ENCODE peak calls at places on chromosome 2, in ten cellular contexts. One of them, this sample, is unnamed.

GRCh38 chr2:216023055-216023648 is 9.8 kb upstream of the MREG start:
- DNase-seq in AG04449: no peak
- DNase-seq in mucosa of descending colon: no peak
- DNase-seq in prostate gland: peak
- DNase-seq in AG04450: no peak
- DNase-seq in BE2C: peak
- DNase-seq in GM23338: peak
- DNase-seq in sigmoid colon: no peak
- DNase-seq in astrocyte of the spinal cord: peak
- DNase-seq in tibial artery: no peak
- DNase-seq in this sample: peak

GRCh38 chr2:32805104-32806095 is 141.4 kb upstream of the LTBP1 start:
- DNase-seq in mucosa of descending colon: no peak
- DNase-seq in tibial artery: no peak
- DNase-seq in prostate gland: no peak
- DNase-seq in GM23338: no peak
- DNase-seq in AG04450: peak
- DNase-seq in sigmoid colon: no peak
- DNase-seq in AG04449: no peak
- DNase-seq in astrocyte of the spinal cord: no peak
- DNase-seq in BE2C: no peak
- DNase-seq in this sample: peak

GRCh38 chr2:2562867-2563266 is 231.8 kb upstream of the MYT1L start:
- DNase-seq in tibial artery: no peak
- DNase-seq in astrocyte of the spinal cord: no peak
- DNase-seq in mucosa of descending colon: no peak
- DNase-seq in BE2C: no peak
- DNase-seq in GM23338: no peak
- DNase-seq in prostate gland: no peak
- DNase-seq in sigmoid colon: no peak
- DNase-seq in AG04449: no peak
- DNase-seq in AG04450: no peak
- DNase-seq in this sample: no peak

GRCh38 chr2:174634130-174635014 is 36.8 kb upstream of the WIPF1 start:
- DNase-seq in AG04449: no peak
- DNase-seq in GM23338: no peak
- DNase-seq in sigmoid colon: no peak
- DNase-seq in tibial artery: no peak
- DNase-seq in AG04450: no peak
- DNase-seq in prostate gland: no peak
- DNase-seq in mucosa of descending colon: peak
- DNase-seq in BE2C: no peak
- DNase-seq in astrocyte of the spinal cord: no peak
- DNase-seq in this sample: no peak

GRCh38 chr2:60148717-60149116 is 404.7 kb downstream of the BCL11A start:
- DNase-seq in BE2C: no peak
- DNase-seq in AG04450: no peak
- DNase-seq in mucosa of descending colon: no peak
- DNase-seq in tibial artery: no peak
- DNase-seq in prostate gland: no peak
- DNase-seq in AG04449: no peak
- DNase-seq in sigmoid colon: no peak
- DNase-seq in GM23338: no peak
- DNase-seq in astrocyte of the spinal cord: no peak
- DNase-seq in this sample: no peak

GRCh38 chr2:96143231-96143847 is 1.9 kb downstream of the DUSP2 start:
- DNase-seq in mucosa of descending colon: peak
- DNase-seq in GM23338: no peak
- DNase-seq in astrocyte of the spinal cord: no peak
- DNase-seq in prostate gland: no peak
- DNase-seq in sigmoid colon: peak
- DNase-seq in AG04450: no peak
- DNase-seq in AG04449: no peak
- DNase-seq in tibial artery: no peak
- DNase-seq in BE2C: no peak
- DNase-seq in this sample: no peak

GRCh38 chr2:810397-810796 is 133.2 kb upstream of the TMEM18 start:
- DNase-seq in GM23338: no peak
- DNase-seq in BE2C: no peak
- DNase-seq in AG04449: no peak
- DNase-seq in tibial artery: no peak
- DNase-seq in AG04450: no peak
- DNase-seq in mucosa of descending colon: no peak
- DNase-seq in sigmoid colon: no peak
- DNase-seq in prostate gland: no peak
- DNase-seq in astrocyte of the spinal cord: no peak
- DNase-seq in this sample: no peak

GRCh38 chr2:219023045-219023605 is 18.2 kb downstream of the CFAP65 start:
- DNase-seq in GM23338: no peak
- DNase-seq in tibial artery: no peak
- DNase-seq in AG04450: no peak
- DNase-seq in BE2C: no peak
- DNase-seq in AG04449: no peak
- DNase-seq in mucosa of descending colon: no peak
- DNase-seq in astrocyte of the spinal cord: no peak
- DNase-seq in sigmoid colon: no peak
- DNase-seq in prostate gland: no peak
- DNase-seq in this sample: no peak

GRCh38 chr2:55843096-55843991 is 80.2 kb downstream of the EFEMP1 start:
- DNase-seq in tibial artery: no peak
- DNase-seq in astrocyte of the spinal cord: peak
- DNase-seq in AG04449: peak
- DNase-seq in BE2C: no peak
- DNase-seq in prostate gland: peak
- DNase-seq in GM23338: no peak
- DNase-seq in mucosa of descending colon: no peak
- DNase-seq in AG04450: peak
- DNase-seq in sigmoid colon: no peak
- DNase-seq in this sample: peak

GRCh38 chr2:25639696-25640095 is 33.7 kb downstream of the DTNB start:
- DNase-seq in AG04449: no peak
- DNase-seq in tibial artery: no peak
- DNase-seq in mucosa of descending colon: no peak
- DNase-seq in BE2C: peak
- DNase-seq in AG04450: no peak
- DNase-seq in prostate gland: no peak
- DNase-seq in astrocyte of the spinal cord: no peak
- DNase-seq in GM23338: no peak
- DNase-seq in sigmoid colon: no peak
- DNase-seq in this sample: no peak

GRCh38 chr2:175030380-175031271 is 25.4 kb upstream of the CHN1 start:
- DNase-seq in BE2C: peak
- DNase-seq in astrocyte of the spinal cord: peak
- DNase-seq in GM23338: peak
- DNase-seq in AG04450: peak
- DNase-seq in sigmoid colon: no peak
- DNase-seq in tibial artery: no peak
- DNase-seq in prostate gland: no peak
- DNase-seq in AG04449: peak
- DNase-seq in mucosa of descending colon: no peak
- DNase-seq in this sample: peak

DNA sequence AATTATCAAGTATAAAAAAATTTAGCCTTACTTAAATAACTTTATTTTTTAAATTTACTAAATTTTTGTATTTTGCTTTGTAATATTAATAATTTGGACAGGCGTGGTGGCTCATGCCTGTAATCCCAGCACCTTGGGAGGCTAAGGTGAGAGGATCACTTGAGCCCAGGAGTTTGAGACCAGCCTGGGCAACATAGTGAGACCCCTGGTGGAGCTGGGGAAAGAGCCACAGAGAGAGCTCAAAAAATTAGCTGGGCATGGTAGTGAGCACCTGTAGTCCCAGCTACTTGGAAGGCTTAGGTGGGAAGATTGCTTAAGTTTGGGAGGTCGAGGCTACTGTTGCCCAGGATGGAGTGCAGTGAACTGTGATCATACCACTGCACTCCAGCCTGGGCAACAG is 143.5 kb downstream of the B3GNT2 start:
- DNase-seq in AG04450: no peak
- DNase-seq in mucosa of descending colon: no peak
- DNase-seq in prostate gland: no peak
- DNase-seq in tibial artery: no peak
- DNase-seq in astrocyte of the spinal cord: no peak
- DNase-seq in BE2C: no peak
- DNase-seq in sigmoid colon: no peak
- DNase-seq in AG04449: no peak
- DNase-seq in GM23338: no peak
- DNase-seq in this sample: no peak
- TF ChIP-seq CTCF in AG04450: no peak
- TF ChIP-seq CTCF in mucosa of descending colon: no peak
- TF ChIP-seq CTCF in prostate gland: no peak
- TF ChIP-seq CTCF in tibial artery: no peak
- TF ChIP-seq CTCF in astrocyte of the spinal cord: peak
- TF ChIP-seq CTCF in BE2C: no peak
- TF ChIP-seq CTCF in sigmoid colon: no peak
- TF ChIP-seq CTCF in AG04449: no peak
- TF ChIP-seq CTCF in GM23338: no peak
- TF ChIP-seq CTCF in this sample: peak

GRCh38 chr2:224983719-224984388 is 58.4 kb downstream of the DOCK10 start:
- DNase-seq in prostate gland: no peak
- DNase-seq in astrocyte of the spinal cord: peak
- DNase-seq in mucosa of descending colon: no peak
- DNase-seq in BE2C: no peak
- DNase-seq in AG04450: no peak
- DNase-seq in tibial artery: peak
- DNase-seq in AG04449: no peak
- DNase-seq in sigmoid colon: no peak
- DNase-seq in GM23338: no peak
- DNase-seq in this sample: peak
- H3K4me3 ChIP-seq in prostate gland: no peak
- H3K4me3 ChIP-seq in astrocyte of the spinal cord: peak
- H3K4me3 ChIP-seq in mucosa of descending colon: no peak
- H3K4me3 ChIP-seq in BE2C: peak
- H3K4me3 ChIP-seq in AG04450: peak
- H3K4me3 ChIP-seq in tibial artery: peak
- H3K4me3 ChIP-seq in AG04449: peak
- H3K4me3 ChIP-seq in sigmoid colon: peak
- H3K4me3 ChIP-seq in GM23338: no peak
- H3K4me3 ChIP-seq in this sample: peak

DNA sequence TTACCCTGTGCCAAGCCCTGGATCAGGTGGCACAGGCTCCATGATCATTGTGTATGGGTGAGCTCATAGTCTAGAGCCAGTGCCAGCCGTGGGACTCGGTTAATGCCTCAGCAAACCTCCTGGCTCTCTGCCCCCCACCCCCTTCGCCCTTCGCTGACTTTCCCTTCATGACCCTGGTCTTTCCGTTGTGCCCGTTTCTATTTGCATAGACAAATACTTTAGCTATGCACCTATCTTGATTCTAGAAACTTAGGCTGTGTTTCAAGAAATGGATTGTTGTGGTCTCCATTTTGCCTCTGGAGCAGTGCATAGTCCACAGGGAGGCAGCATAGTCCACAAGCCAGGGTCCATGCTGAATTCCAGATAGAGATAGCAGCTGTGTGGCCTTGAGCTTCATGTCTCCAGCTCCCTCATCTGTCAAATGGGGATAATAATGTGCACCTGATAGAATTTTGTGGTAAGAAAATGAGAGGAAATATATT is 44.8 kb upstream of the KDM3A start:
- DNase-seq in astrocyte of the spinal cord: peak
- DNase-seq in GM23338: peak
- DNase-seq in sigmoid colon: no peak
- DNase-seq in BE2C: peak
- DNase-seq in mucosa of descending colon: no peak
- DNase-seq in AG04450: no peak
- DNase-seq in tibial artery: no peak
- DNase-seq in prostate gland: peak
- DNase-seq in AG04449: no peak
- DNase-seq in this sample: peak
- TF ChIP-seq CTCF in astrocyte of the spinal cord: peak
- TF ChIP-seq CTCF in GM23338: peak
- TF ChIP-seq CTCF in sigmoid colon: peak
- TF ChIP-seq CTCF in BE2C: peak
- TF ChIP-seq CTCF in mucosa of descending colon: no peak
- TF ChIP-seq CTCF in AG04450: peak
- TF ChIP-seq CTCF in tibial artery: peak
- TF ChIP-seq CTCF in prostate gland: peak
- TF ChIP-seq CTCF in AG04449: peak
- TF ChIP-seq CTCF in this sample: peak

DNA sequence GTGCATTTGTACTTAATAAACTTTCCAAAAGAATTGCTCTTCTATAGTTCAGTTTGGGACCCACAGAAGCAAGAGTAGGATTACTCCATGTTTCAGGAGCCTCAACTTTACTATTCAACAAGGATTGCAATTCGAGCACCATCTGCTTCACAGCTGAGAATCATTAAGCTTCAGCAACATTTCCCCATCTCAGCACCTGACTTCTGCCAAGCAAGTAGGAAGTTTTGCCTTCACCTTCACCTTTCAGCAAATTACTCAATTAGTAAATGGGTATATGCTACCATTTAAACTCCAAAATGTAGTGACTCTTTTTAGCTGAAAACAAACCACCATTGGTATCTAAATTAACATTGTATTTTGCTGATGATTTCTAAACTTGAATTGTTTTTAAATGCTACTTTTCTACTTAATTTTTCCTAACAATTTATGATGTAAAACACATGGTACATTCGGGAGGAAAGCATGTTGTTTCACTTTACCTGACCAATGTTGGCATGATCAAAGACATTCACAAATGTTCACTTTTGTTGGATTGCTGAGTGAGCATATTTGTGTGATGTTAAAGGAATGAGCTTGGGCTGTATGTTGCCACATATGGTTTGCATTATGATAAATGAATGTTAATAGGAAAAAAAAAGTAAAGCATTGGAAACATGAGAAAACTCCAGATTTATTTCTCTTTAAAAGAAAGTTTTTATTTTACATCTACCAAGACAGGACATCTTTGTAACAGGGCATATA is 159.2 kb downstream of the GULP1 start:
- DNase-seq in BE2C: no peak
- DNase-seq in astrocyte of the spinal cord: peak
- DNase-seq in AG04450: no peak
- DNase-seq in AG04449: no peak
- DNase-seq in GM23338: no peak
- DNase-seq in sigmoid colon: no peak
- DNase-seq in mucosa of descending colon: no peak
- DNase-seq in tibial artery: no peak
- DNase-seq in prostate gland: no peak
- DNase-seq in this sample: peak
- H3K4me3 ChIP-seq in BE2C: no peak
- H3K4me3 ChIP-seq in astrocyte of the spinal cord: no peak
- H3K4me3 ChIP-seq in AG04450: no peak
- H3K4me3 ChIP-seq in AG04449: no peak
- H3K4me3 ChIP-seq in GM23338: no peak
- H3K4me3 ChIP-seq in sigmoid colon: no peak
- H3K4me3 ChIP-seq in mucosa of descending colon: no peak
- H3K4me3 ChIP-seq in tibial artery: no peak
- H3K4me3 ChIP-seq in prostate gland: no peak
- H3K4me3 ChIP-seq in this sample: no peak